ENCODE peak calls at places on chromosomes 7 and 10, in ten cellular contexts. D is posterior vena cava; U is IMR-90; K is brain microvascular endothelial cell; E is GM06990; A is NCI-H69; M is ACHN; X is frontal cortex; T is left lung; N is stimulated activated CD4-positive, alpha-beta T cell treated with anti-CD3 and anti-CD28 coated beads, Interleukin-2, amount 100 ng/mL, for 24 hours. C is an unnamed sample.

GRCh38 chr10:13955426-13955825 is 368.7 kb downstream of the PRPF18 start:
- DNase-seq in N (no peak), D (no peak), M (no peak), E (no peak), A (no peak), U (no peak), K (no peak), X (no peak), T (no peak), C (no peak)

GRCh38 chr10:6300106-6300783 is 97.5 kb downstream of the PFKFB3 start:
- DNase-seq in E (peak; percentile 71), U (peak; percentile 56), X (no peak), T (no peak), N (peak; percentile 27), D (no peak), K (no peak), M (peak; percentile 73), A (no peak), C (no peak)

GRCh38 chr10:58697691-58698090 is 185.0 kb downstream of the BICC1 start:
- DNase-seq in U (no peak), M (no peak), D (no peak), E (no peak), X (no peak), K (no peak), A (peak; percentile 19), N (no peak), T (no peak), C (no peak)

GRCh38 chr7:66265566-66265965 is 60.4 kb downstream of the TPST1 start:
- DNase-seq in T (no peak), E (no peak), N (no peak), A (peak; percentile 32), M (peak; percentile 64), X (no peak), D (no peak), U (peak; percentile 45), K (no peak), C (no peak)

GRCh38 chr10:92692085-92692671 is 2.4 kb downstream of the HHEX start:
- DNase-seq in D (no peak), N (no peak), T (peak; percentile 82), K (no peak), A (peak; percentile 67), E (peak; percentile 35), U (no peak), M (no peak), X (no peak), C (no peak)

GRCh38 chr10:93462881-93463280 is 19.3 kb downstream of the MYOF start:
- DNase-seq in K (peak; percentile 40), N (peak; percentile 40), U (peak; percentile 54), M (no peak), X (no peak), T (no peak), A (no peak), D (peak; percentile 85), E (no peak), C (no peak)

GRCh38 chr10:3077940-3078630 is 10.7 kb downstream of the PFKP start:
- DNase-seq in K (no peak), X (no peak), T (no peak), E (no peak), M (no peak), A (peak; percentile 95), U (no peak), D (no peak), N (no peak), C (no peak)

GRCh38 chr7:66748127-66748511 is 7.6 kb downstream of the RABGEF1 start:
- DNase-seq in X (no peak), E (no peak), K (no peak), D (no peak), U (no peak), T (no peak), A (no peak), N (no peak), M (no peak), C (no peak)

GRCh38 chr7:6422926-6423632 is 24.7 kb downstream of the DAGLB start:
- DNase-seq in M (no peak), A (no peak), T (peak; percentile 92), N (no peak), E (no peak), D (no peak), U (no peak), K (no peak), X (no peak), C (no peak)

GRCh38 chr7:97565665-97566064 is 166.2 kb upstream of the TAC1 start:
- DNase-seq in D (no peak), T (no peak), N (no peak), U (no peak), E (no peak), X (no peak), M (no peak), K (no peak), A (no peak), C (no peak)

GRCh38 chr7:150307904-150308303 is 15.3 kb upstream of the LRRC61 start:
- DNase-seq in A (no peak), U (no peak), N (no peak), D (no peak), K (no peak), T (no peak), E (no peak), X (no peak), M (peak; percentile 94), C (no peak)

GRCh38 chr10:14369881-14370280 is 39.2 kb upstream of the FRMD4A start:
- DNase-seq in M (no peak), D (no peak), A (no peak), U (no peak), N (no peak), E (no peak), T (no peak), X (no peak), K (no peak), C (no peak)

GRCh38 chr7:44150466-44150832 is 9.3 kb upstream of the MYL7 start:
- DNase-seq in U (no peak), K (no peak), T (no peak), N (no peak), X (no peak), M (no peak), A (peak; percentile 46), D (peak; percentile 58), E (peak; percentile 46), C (no peak)

GRCh38 chr7:132881317-132881716 is 200.6 kb downstream of the CHCHD3 start:
- DNase-seq in T (no peak), N (no peak), E (no peak), K (no peak), A (peak; percentile 39), D (no peak), M (no peak), U (no peak), X (no peak), C (no peak)

GRCh38 chr7:121323934-121324333 is 4.9 kb upstream of the WNT16 start:
- DNase-seq in E (no peak), K (no peak), D (no peak), M (no peak), U (no peak), X (no peak), T (no peak), A (peak; percentile 55), N (no peak), C (no peak)

GRCh38 chr7:107879400-107880035 is 11.5 kb upstream of the DLD start:
- DNase-seq in E (no peak), T (no peak), N (no peak), M (peak; percentile 79), X (peak; percentile 50), K (peak; percentile 68), D (no peak), A (peak; percentile 76), U (peak; percentile 69), C (peak; percentile 26)

GRCh38 chr7:68244411-68244810 is 1247.8 kb downstream of the TYW1 start:
- DNase-seq in K (no peak), N (no peak), M (no peak), X (no peak), T (no peak), U (no peak), A (no peak), D (no peak), E (no peak), C (no peak)

GRCh38 chr10:43203491-43204393 is 63.1 kb downstream of the RASGEF1A start:
- DNase-seq in D (peak; percentile 77), U (no peak), K (no peak), N (peak; percentile 35), E (no peak), A (no peak), T (peak; percentile 88), M (no peak), X (peak; percentile 7), C (peak; percentile 10)

GRCh38 chr10:63758080-63758479 is 236.9 kb downstream of the REEP3 start:
- DNase-seq in E (no peak), T (no peak), X (no peak), U (peak; percentile 68), M (no peak), K (peak; percentile 88), N (no peak), D (no peak), A (no peak), C (no peak)

GRCh38 chr10:90179696-90180407 is 478.5 kb downstream of the KIF20B start:
- DNase-seq in K (peak; percentile 94), U (peak; percentile 67), M (no peak), N (no peak), E (no peak), D (no peak), A (no peak), X (no peak), T (no peak), C (no peak)